ENCODE peak calls at places on chromosome 19, in eight cellular contexts. A is fibroblast of villous mesenchyme; U is fibroblast of lung; R is GM03348; L is IMR-90; G is CD4-positive, CD25-positive, alpha-beta regulatory T cell; K is endothelial cell; Y is kidney epithelial cell. I is an unnamed sample.

GRCh38 chr19:1251233-1251502 is 2.8 kb downstream of the MIDN start:
- DNase-seq in A (peak), U (peak), R (peak), L (peak), G (no peak), K (peak), Y (no peak), I (no peak)

GRCh38 chr19:45761714-45762113 is 7.3 kb downstream of the SIX5 start:
- DNase-seq in A (no peak), U (no peak), R (no peak), L (no peak), G (no peak), K (no peak), Y (no peak), I (no peak)

GRCh38 chr19:5719274-5719960 is 529 bp downstream of the LONP1 start:
- DNase-seq in A (peak), U (no peak), R (no peak), L (peak), G (peak), K (no peak), Y (no peak), I (no peak)

GRCh38 chr19:489418-490196 is 6.7 kb upstream of the MADCAM1 start:
- DNase-seq in A (peak), U (peak), R (peak), L (peak), G (peak), K (peak), Y (no peak), I (peak)

GRCh38 chr19:4361152-4362037 is 18.0 kb downstream of the MPND start:
- DNase-seq in A (no peak), U (peak), R (no peak), L (peak), G (no peak), K (no peak), Y (no peak), I (no peak)

GRCh38 chr19:9620842-9621155 is 233 bp downstream of the ZNF561 start:
- DNase-seq in A (no peak), U (no peak), R (no peak), L (no peak), G (no peak), K (no peak), Y (no peak), I (no peak)

GRCh38 chr19:18889949-18890745 is 5.8 kb downstream of the CERS1 start:
- DNase-seq in A (no peak), U (no peak), R (no peak), L (no peak), G (no peak), K (no peak), Y (no peak), I (no peak)

GRCh38 chr19:41785653-41786052 is 10.7 kb upstream of the CEACAM3 start:
- DNase-seq in A (peak), U (peak), R (peak), L (peak), G (peak), K (peak), Y (peak), I (no peak)

GRCh38 chr19:7597689-7598088 is 2.0 kb downstream of the CAMSAP3 start:
- DNase-seq in A (no peak), U (no peak), R (no peak), L (no peak), G (no peak), K (no peak), Y (no peak), I (no peak)

GRCh38 chr19:28377077-28377476 is 835.9 kb downstream of the UQCRFS1 start:
- DNase-seq in A (no peak), U (peak), R (peak), L (no peak), G (no peak), K (no peak), Y (no peak), I (no peak)

GRCh38 chr19:45352471-45352870 is 11.9 kb downstream of the KLC3 start:
- DNase-seq in A (no peak), U (no peak), R (no peak), L (no peak), G (no peak), K (no peak), Y (no peak), I (no peak)

GRCh38 chr19:8388612-8388958 is 1.6 kb upstream of the RAB11B start:
- DNase-seq in A (no peak), U (no peak), R (no peak), L (no peak), G (no peak), K (no peak), Y (no peak), I (no peak)

GRCh38 chr19:33311326-33311682 is 9.0 kb upstream of the CEBPA start:
- DNase-seq in A (no peak), U (no peak), R (no peak), L (no peak), G (no peak), K (no peak), Y (no peak), I (no peak)

GRCh38 chr19:41297628-41298326 is 12.2 kb upstream of the CCDC97 start:
- DNase-seq in A (peak), U (no peak), R (no peak), L (no peak), G (no peak), K (no peak), Y (no peak), I (no peak)

GRCh38 chr19:56110515-56111448 is 10.3 kb downstream of the ZNF787 start:
- DNase-seq in A (peak), U (peak), R (no peak), L (peak), G (no peak), K (peak), Y (no peak), I (no peak)

GRCh38 chr19:46376241-46377153 is 29.6 kb downstream of the PPP5C start:
- DNase-seq in A (no peak), U (no peak), R (no peak), L (no peak), G (no peak), K (no peak), Y (no peak), I (no peak)

GRCh38 chr19:46111376-46111775 is 13.1 kb downstream of the IGFL3 start:
- DNase-seq in A (no peak), U (no peak), R (no peak), L (no peak), G (no peak), K (no peak), Y (no peak), I (no peak)

I was measured in C1 segment of cervical spinal cord.